ENCODE peak calls at places on chromosomes 7 and 10, in five cellular contexts. O is mesendoderm; C is CD8-positive, alpha-beta T cell; Y is upper lobe of right lung; S is cardiac muscle cell. F is an unnamed sample.

GRCh38 chr7:5494683-5495561 is 71.3 kb upstream of the TNRC18 start:
- DNase-seq in O (peak), C (peak), Y (peak), S (peak), F (no peak)

GRCh38 chr10:33556581-33556980 is 222.1 kb upstream of the NRP1 start:
- DNase-seq in O (no peak), C (no peak), Y (no peak), S (peak), F (no peak)

GRCh38 chr7:114851406-114852025 is 70.4 kb upstream of the MDFIC start:
- DNase-seq in O (no peak), C (no peak), Y (no peak), S (no peak), F (no peak)

GRCh38 chr7:127189074-127189473 is 63.7 kb downstream of the GRM8 start:
- DNase-seq in O (peak), C (no peak), Y (no peak), S (no peak), F (no peak)

GRCh38 chr10:22334414-22335203 is 10.7 kb upstream of the SPAG6 start:
- DNase-seq in O (peak), C (no peak), Y (no peak), S (peak), F (no peak)

GRCh38 chr10:69845574-69846251 is 44.0 kb downstream of the COL13A1 start:
- DNase-seq in O (no peak), C (no peak), Y (no peak), S (peak), F (no peak)

GRCh38 chr10:17984056-17984455 is 32.3 kb downstream of the SLC39A12 start:
- DNase-seq in O (no peak), C (no peak), Y (no peak), S (no peak), F (no peak)

GRCh38 chr7:101772508-101773306 is 44.7 kb upstream of the CUX1 start:
- DNase-seq in O (no peak), C (no peak), Y (no peak), S (no peak), F (no peak)

GRCh38 chr10:103967433-103968142 is 648 bp downstream of the SLK start:
- DNase-seq in O (peak), C (peak), Y (no peak), S (peak), F (no peak)

GRCh38 chr10:62388328-62388727 is 14.2 kb downstream of the ZNF365 start:
- DNase-seq in O (peak), C (no peak), Y (no peak), S (no peak), F (no peak)

GRCh38 chr10:339038-339391 is 203.8 kb downstream of the ZMYND11 start:
- DNase-seq in O (no peak), C (no peak), Y (no peak), S (no peak), F (no peak)

GRCh38 chr7:38681882-38682281 is 50.7 kb upstream of the AMPH start:
- DNase-seq in O (no peak), C (no peak), Y (no peak), S (no peak), F (no peak)

GRCh38 chr7:16982640-16983103 is 100.9 kb upstream of the AGR3 start:
- DNase-seq in O (peak), C (peak), Y (no peak), S (peak), F (no peak)

GRCh38 chr7:147658392-147658791 is 932.2 kb upstream of the C7orf33 start:
- DNase-seq in O (no peak), C (no peak), Y (no peak), S (no peak), F (no peak)

DNA sequence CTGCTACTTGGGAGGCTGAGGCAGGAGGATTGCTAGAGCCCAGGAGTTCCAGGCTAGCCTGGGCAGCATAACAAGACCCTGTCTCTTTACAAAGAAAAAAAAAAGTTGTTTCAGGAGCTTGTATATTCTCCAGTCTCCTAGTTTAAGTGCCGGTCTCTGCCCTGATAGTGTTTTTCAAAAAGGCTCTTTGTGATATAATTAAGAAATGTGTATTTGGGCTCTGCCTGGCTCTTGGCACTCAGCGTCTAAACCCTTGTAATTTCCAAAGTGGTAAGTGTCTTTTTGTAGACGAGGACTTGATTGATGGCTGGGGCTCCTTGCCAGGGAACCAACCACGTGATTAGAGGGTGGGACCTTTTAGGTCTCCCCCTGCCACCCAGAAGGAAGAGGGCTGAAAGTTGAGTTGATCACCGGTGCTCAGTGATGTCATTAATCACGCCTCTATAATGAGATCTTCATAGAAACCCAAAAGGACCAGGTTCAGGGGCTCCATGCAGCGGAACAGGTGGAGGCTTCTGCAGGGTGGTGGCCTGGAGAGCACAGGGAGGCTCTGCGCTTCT is 4.4 kb downstream of the EIF3B start:
- DNase-seq in O (no peak), C (no peak), Y (no peak), S (no peak), F (no peak)
- H3K4me3 ChIP-seq in O (no peak), C (no peak), Y (no peak), S (no peak), F (no peak)

DNA sequence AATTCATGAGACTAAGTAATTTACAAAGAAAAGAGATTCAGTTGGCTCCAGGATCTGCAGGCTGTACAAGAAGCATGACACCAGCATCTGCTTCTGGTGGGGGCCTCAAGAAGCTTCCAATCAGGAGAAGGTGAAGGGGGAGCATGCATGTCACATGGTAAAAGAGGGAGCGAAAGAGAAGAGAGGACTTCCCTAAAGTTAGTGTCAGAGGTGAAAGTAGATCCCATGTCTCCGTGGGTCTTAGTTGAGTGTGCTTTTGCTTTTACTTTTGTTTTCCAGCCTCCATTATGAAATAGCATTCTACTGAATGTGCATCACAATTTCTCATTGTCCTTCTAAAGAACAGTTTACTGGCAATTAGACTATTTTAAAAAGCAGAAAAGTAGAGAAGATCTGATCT is 213.6 kb upstream of the FZD1 start:
- DNase-seq in O (no peak), C (no peak), Y (no peak), S (no peak), F (no peak)
- H3K4me3 ChIP-seq in O (no peak), C (no peak), Y (no peak), S (no peak), F (no peak)

GRCh38 chr7:91310829-91311460 is 46.7 kb downstream of the FZD1 start:
- DNase-seq in O (peak), C (no peak), Y (no peak), S (no peak), F (no peak)

GRCh38 chr7:91314591-91315323 is 50.5 kb downstream of the FZD1 start:
- DNase-seq in O (no peak), C (no peak), Y (no peak), S (no peak), F (no peak)

GRCh38 chr7:91307467-91307866 is 43.2 kb downstream of the FZD1 start:
- DNase-seq in O (no peak), C (no peak), Y (no peak), S (no peak), F (no peak)

GRCh38 chr7:91313113-91313512 is 48.9 kb downstream of the FZD1 start:
- DNase-seq in O (no peak), C (no peak), Y (no peak), S (no peak), F (no peak)

GRCh38 chr7:91311844-91312243 is 47.6 kb downstream of the FZD1 start:
- DNase-seq in O (no peak), C (no peak), Y (no peak), S (no peak), F (no peak)
- H3K4me3 ChIP-seq in O (no peak), C (no peak), Y (no peak), S (no peak), F (no peak)

GRCh38 chr10:5041471-5042023 is 37.9 kb upstream of the AKR1C2 start:
- DNase-seq in O (no peak), C (no peak), Y (no peak), S (no peak), F (no peak)
- H3K4me3 ChIP-seq in O (no peak), C (no peak), Y (no peak), S (no peak), F (peak)

DNA sequence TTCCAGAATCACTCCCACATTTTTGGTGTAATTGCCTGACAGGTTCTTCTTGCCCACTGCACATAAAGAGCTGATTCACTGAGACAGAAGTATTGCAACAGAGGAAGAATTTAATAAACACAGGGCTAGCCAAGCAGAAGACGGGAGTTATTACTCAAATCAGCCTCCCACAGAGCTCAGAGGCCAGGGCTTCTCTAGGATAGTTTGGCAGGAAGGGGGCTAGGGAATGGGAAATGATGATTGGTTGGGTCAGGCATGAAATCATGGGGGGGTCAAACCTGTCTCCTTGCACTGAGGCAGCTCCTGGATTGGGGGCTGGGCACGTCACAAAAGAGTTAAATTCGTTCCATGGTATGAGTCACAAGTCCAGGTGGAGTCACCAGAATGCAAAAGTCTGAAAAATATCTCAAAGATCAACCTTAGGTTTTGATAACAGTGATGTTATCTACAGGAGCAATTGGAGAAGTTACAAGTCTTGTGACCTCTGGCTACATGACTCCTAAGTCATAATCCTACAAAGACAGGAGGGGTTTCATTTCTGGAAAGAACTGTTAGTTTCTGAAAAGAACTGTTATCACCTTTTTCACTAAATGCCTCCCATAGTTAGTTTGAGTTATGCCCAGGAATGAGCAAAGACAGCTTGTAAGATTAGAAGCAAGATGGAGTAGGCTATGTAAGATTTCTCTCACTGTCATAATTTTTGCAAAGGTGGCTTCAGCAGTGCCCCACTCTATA is 30.3 kb upstream of the ERCC6 start:
- DNase-seq in O (no peak), C (no peak), Y (no peak), S (no peak), F (no peak)
- H3K4me3 ChIP-seq in O (no peak), C (no peak), Y (no peak), S (no peak), F (no peak)

GRCh38 chr7:24831240-24831639 is 74.0 kb upstream of the GSDME start:
- DNase-seq in O (no peak), C (no peak), Y (no peak), S (no peak), F (no peak)

GRCh38 chr7:24835643-24836042 is 78.4 kb upstream of the GSDME start:
- DNase-seq in O (no peak), C (no peak), Y (no peak), S (no peak), F (no peak)

GRCh38 chr7:24833548-24833947 is 76.3 kb upstream of the GSDME start:
- DNase-seq in O (no peak), C (no peak), Y (no peak), S (no peak), F (no peak)

GRCh38 chr7:24836084-24836483 is 78.8 kb upstream of the GSDME start:
- DNase-seq in O (no peak), C (no peak), Y (no peak), S (no peak), F (no peak)

GRCh38 chr7:24834150-24834798 is 77.0 kb upstream of the GSDME start:
- DNase-seq in O (no peak), C (no peak), Y (no peak), S (no peak), F (no peak)
- H3K4me3 ChIP-seq in O (no peak), C (no peak), Y (no peak), S (no peak), F (no peak)

DNA sequence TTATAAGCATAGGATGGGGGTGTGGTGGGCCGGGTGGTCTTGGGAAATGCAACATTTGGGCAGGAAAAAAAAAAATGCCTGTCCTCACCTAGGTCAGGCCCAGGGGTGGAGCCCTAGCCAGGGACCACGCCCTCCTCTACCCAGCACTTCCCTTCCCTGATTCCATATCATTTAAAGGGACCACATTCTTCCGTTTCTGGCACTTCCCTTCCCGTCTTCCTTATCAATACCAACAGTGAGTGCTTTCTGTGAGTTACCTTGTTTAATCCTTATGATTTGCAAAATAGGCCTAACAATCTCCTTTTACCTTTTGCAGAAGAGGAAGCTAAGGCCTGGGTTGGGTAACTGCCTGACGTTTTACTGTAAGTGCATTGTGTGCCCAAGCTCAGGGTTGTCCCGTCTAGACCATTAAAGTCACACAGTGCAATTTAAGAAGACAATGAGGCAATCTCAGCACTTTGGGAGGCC is 16.7 kb upstream of the C10orf95 start:
- DNase-seq in O (no peak), C (no peak), Y (no peak), S (no peak), F (no peak)
- H3K4me3 ChIP-seq in O (no peak), C (no peak), Y (no peak), S (no peak), F (no peak)

GRCh38 chr7:99116151-99116550 is 27.8 kb downstream of the SMURF1 start:
- DNase-seq in O (no peak), C (no peak), Y (no peak), S (no peak), F (no peak)
- H3K4me3 ChIP-seq in O (no peak), C (no peak), Y (no peak), S (no peak), F (no peak)

GRCh38 chr7:28685291-28685659 is 272.9 kb downstream of the TRIL start:
- DNase-seq in O (no peak), C (no peak), Y (no peak), S (no peak), F (peak)

GRCh38 chr7:28686418-28686800 is 271.7 kb downstream of the TRIL start:
- DNase-seq in O (peak), C (no peak), Y (no peak), S (peak), F (no peak)

GRCh38 chr7:28684729-28685211 is 272.5 kb downstream of the CREB5 start:
- DNase-seq in O (no peak), C (no peak), Y (no peak), S (no peak), F (no peak)

GRCh38 chr7:28687631-28688030 is 270.5 kb downstream of the TRIL start:
- DNase-seq in O (no peak), C (no peak), Y (no peak), S (no peak), F (no peak)

DNA sequence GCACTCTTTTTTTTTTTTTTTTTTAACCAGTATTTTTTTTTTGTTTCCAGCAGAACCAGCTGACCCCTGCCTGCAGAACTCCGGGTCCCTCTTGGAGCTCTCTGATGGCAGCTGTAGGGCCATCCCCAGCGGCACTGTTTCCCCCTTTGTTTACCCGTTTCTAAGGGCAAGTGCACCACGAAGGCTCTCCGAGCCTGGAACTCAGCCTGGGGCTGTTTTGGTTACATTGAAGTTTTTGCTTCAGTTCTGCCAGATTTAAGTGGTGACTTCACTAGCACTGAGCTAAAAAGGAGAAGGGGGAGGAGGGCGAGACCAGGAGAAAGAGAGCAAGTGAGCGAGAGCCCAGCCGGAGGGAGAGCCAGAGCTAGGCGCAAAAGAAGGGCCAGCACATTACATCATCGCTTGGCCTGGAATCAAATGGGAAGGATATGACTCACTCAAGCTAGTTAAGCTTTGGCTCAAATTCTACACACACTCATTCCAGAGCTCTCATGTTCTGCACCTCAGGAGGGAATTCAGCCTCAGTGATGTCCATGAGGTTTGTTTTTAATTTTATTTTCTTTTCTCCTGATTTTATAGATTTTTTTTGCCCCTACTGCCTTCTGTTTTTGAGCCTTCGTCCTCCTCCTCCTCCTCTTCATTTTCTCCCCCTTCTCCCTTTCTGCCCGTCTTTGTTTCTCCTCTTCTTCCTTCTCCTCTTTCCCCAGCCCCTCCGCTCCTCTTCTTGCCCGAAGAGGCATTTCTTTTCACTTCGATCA is 272.3 kb downstream of the TRIL start:
- DNase-seq in O (peak), C (no peak), Y (peak), S (peak), F (peak)
- H3K4me3 ChIP-seq in O (peak), C (peak), Y (peak), S (peak), F (peak)

F was measured in coronary artery.